ENCODE peak calls at places on chromosome 13, in six cellular contexts. V, Z, X, B, Y and U are unnamed samples.

GRCh38 chr13:67148219-67148583 is 81.9 kb downstream of the PCDH9 start:
- DNase-seq in X (no peak), Y (no peak), V (no peak), Z (no peak), B (no peak), U (peak)

GRCh38 chr13:62137629-62138405 is 722.2 kb upstream of the PCDH20 start:
- DNase-seq in Z (no peak), V (no peak), Y (no peak), B (no peak), X (no peak), U (no peak)

GRCh38 chr13:91609353-91609752 is 210.9 kb downstream of the GPC5 start:
- DNase-seq in Y (no peak), Z (no peak), V (no peak), B (no peak), X (no peak), U (peak)

GRCh38 chr13:83752141-83752540 is 130.1 kb downstream of the SLITRK1 start:
- DNase-seq in Z (no peak), Y (no peak), X (no peak), V (no peak), B (no peak), U (peak)

GRCh38 chr13:101267656-101268055 is 148.7 kb downstream of the NALCN start:
- DNase-seq in X (no peak), Y (no peak), V (no peak), Z (no peak), B (peak), U (no peak)

GRCh38 chr13:92677571-92677970 is 549.0 kb upstream of the GPC6 start:
- DNase-seq in V (no peak), B (no peak), Y (no peak), Z (no peak), X (no peak), U (no peak)

GRCh38 chr13:40488869-40489391 is 177.5 kb downstream of the FOXO1 start:
- DNase-seq in B (no peak), Z (no peak), X (no peak), Y (no peak), V (no peak), U (no peak)

GRCh38 chr13:60146491-60146890 is 17.2 kb downstream of the DIAPH3 start:
- DNase-seq in X (no peak), B (no peak), Z (no peak), Y (no peak), V (no peak), U (peak)

GRCh38 chr13:21641629-21642028 is 29.2 kb upstream of the FGF9 start:
- DNase-seq in V (no peak), B (no peak), Y (no peak), X (no peak), Z (no peak), U (no peak)

GRCh38 chr13:93771782-93772181 is 545.2 kb downstream of the GPC6 start:
- DNase-seq in Y (no peak), V (no peak), B (no peak), Z (no peak), X (no peak), U (peak)

GRCh38 chr13:30376426-30377311 is 45.6 kb upstream of the UBE2L5 start:
- DNase-seq in V (no peak), B (no peak), Z (no peak), X (peak), Y (no peak), U (no peak)

GRCh38 chr13:57582032-57582431 is 49.5 kb upstream of the PCDH17 start:
- DNase-seq in V (no peak), Z (peak), B (no peak), Y (peak), X (no peak), U (no peak)

GRCh38 chr13:76019421-76020044 is 383.4 kb downstream of the LMO7 start:
- DNase-seq in B (peak), X (no peak), Y (peak), Z (peak), V (no peak), U (no peak)

GRCh38 chr13:79679334-79679733 is 198.4 kb downstream of the NDFIP2 start:
- DNase-seq in B (peak), V (peak), Y (peak), X (no peak), Z (peak), U (peak)

GRCh38 chr13:48400820-48401219 is 12.1 kb downstream of the LPAR6 start:
- DNase-seq in Z (no peak), Y (no peak), B (peak), X (no peak), V (no peak), U (peak)